ENCODE peak calls at places on chromosomes 11 and 22, in seven cellular contexts. S is NCI-H460; O is lower leg skin; K is small intestine; F is stimulated activated CD4-positive, alpha-beta T cell treated with anti-CD3 and anti-CD28 coated beads, Interleukin-12 subunit alpha, Interleukin-12 subunit beta, amount 100 ng/mL, for 4 hours; L is T-cell; A is NCI-H2081 treated with DMSO at 0.1 percent for 48 hours. X is an unnamed sample.

GRCh38 chr22:48503876-48504275 is 1323.8 kb downstream of the BRD1 start:
- DNase-seq in S (no peak), O (no peak), K (no peak), F (no peak), L (no peak), A (no peak), X (no peak)

GRCh38 chr11:66844496-66845142 is 1.4 kb downstream of the RCE1 start:
- DNase-seq in S (no peak), O (no peak), K (no peak), F (no peak), L (no peak), A (no peak), X (no peak)

GRCh38 chr11:69888671-69889076 is 69.5 kb upstream of the FGF3 start:
- DNase-seq in S (peak), O (peak), K (peak), F (peak), L (peak), A (no peak), X (no peak)

GRCh38 chr11:47270331-47271271 is 668 bp downstream of the MADD start:
- DNase-seq in S (no peak), O (no peak), K (no peak), F (no peak), L (no peak), A (no peak), X (no peak)

GRCh38 chr22:39898997-39899396 is 1.9 kb upstream of the GRAP2 start:
- DNase-seq in S (no peak), O (no peak), K (no peak), F (no peak), L (no peak), A (no peak), X (no peak)

GRCh38 chr22:48944756-48945620 is 882.7 kb downstream of the BRD1 start:
- DNase-seq in S (no peak), O (peak), K (no peak), F (no peak), L (no peak), A (no peak), X (no peak)

GRCh38 chr22:23272834-23273233 is 92.5 kb downstream of the BCR start:
- DNase-seq in S (no peak), O (no peak), K (no peak), F (no peak), L (no peak), A (no peak), X (no peak)

GRCh38 chr11:45031912-45032519 is 81.3 kb upstream of the TP53I11 start:
- DNase-seq in S (no peak), O (no peak), K (no peak), F (no peak), L (no peak), A (no peak), X (no peak)

GRCh38 chr11:114211444-114212122 is 84.6 kb upstream of the NNMT start:
- DNase-seq in S (no peak), O (no peak), K (no peak), F (no peak), L (no peak), A (no peak), X (no peak)

GRCh38 chr11:31808721-31809542 is 2.2 kb downstream of the PAX6 start:
- DNase-seq in S (no peak), O (no peak), K (no peak), F (no peak), L (no peak), A (no peak), X (no peak)

GRCh38 chr22:32005453-32005852 is 37.6 kb upstream of the SLC5A1 start:
- DNase-seq in S (no peak), O (no peak), K (peak), F (no peak), L (no peak), A (no peak), X (no peak)

GRCh38 chr11:19244621-19245020 is 3.9 kb upstream of the E2F8 start:
- DNase-seq in S (no peak), O (no peak), K (peak), F (no peak), L (no peak), A (no peak), X (no peak)

GRCh38 chr11:73652856-73653559 is 6.6 kb downstream of the PLEKHB1 start:
- DNase-seq in S (no peak), O (no peak), K (peak), F (no peak), L (no peak), A (no peak), X (no peak)

GRCh38 chr22:34395370-34395769 is 475.1 kb upstream of the LARGE1 start:
- DNase-seq in S (no peak), O (no peak), K (no peak), F (no peak), L (no peak), A (no peak), X (no peak)

GRCh38 chr11:58390551-58391063 is 16.1 kb downstream of the OR5B3 start:
- DNase-seq in S (no peak), O (no peak), K (no peak), F (no peak), L (no peak), A (no peak), X (no peak)

GRCh38 chr11:115941481-115941993 is 437.3 kb upstream of the CADM1 start:
- DNase-seq in S (no peak), O (peak), K (no peak), F (no peak), L (no peak), A (no peak), X (no peak)

X was measured in esophagus squamous epithelium.